ENCODE peak calls at places on chromosomes 7 and 10, in seven cellular contexts. R is left cardiac atrium, T is NAMALWA, Q is uterus, W is NCI-H510A, C is KBM-7, Z is myocyte. B is an unnamed sample.
A peak's percentile ranks its signal among the peaks of the same experiment; 100 is the strongest.

GRCh38 chr10:124701881-124702656 is 42.1 kb downstream of the FAM53B start:
- DNase-seq in R (peak; percentile 76), T (no peak), Q (peak; percentile 83), W (no peak), C (no peak), Z (no peak), B (no peak)

GRCh38 chr10:91378061-91378460 is 32.1 kb upstream of the HECTD2 start:
- DNase-seq in R (no peak), T (peak; percentile 9), Q (no peak), W (no peak), C (peak; percentile 37), Z (no peak), B (no peak)

GRCh38 chr7:107842213-107842612 is 39.2 kb upstream of the SLC26A3 start:
- DNase-seq in R (no peak), T (no peak), Q (no peak), W (no peak), C (no peak), Z (no peak), B (no peak)

GRCh38 chr10:85168287-85168686 is 839.9 kb downstream of the CCSER2 start:
- DNase-seq in R (no peak), T (no peak), Q (no peak), W (no peak), C (no peak), Z (no peak), B (no peak)

GRCh38 chr10:71218046-71218832 is 5.9 kb downstream of the UNC5B start:
- DNase-seq in R (peak; percentile 68), T (no peak), Q (peak; percentile 23), W (no peak), C (no peak), Z (no peak), B (no peak)

GRCh38 chr7:118185163-118185860 is 1.3 kb downstream of the LSM8 start:
- DNase-seq in R (no peak), T (peak; percentile 23), Q (no peak), W (no peak), C (no peak), Z (no peak), B (no peak)

GRCh38 chr7:137771679-137772078 is 75.1 kb downstream of the DGKI start:
- DNase-seq in R (no peak), T (no peak), Q (no peak), W (no peak), C (no peak), Z (peak; percentile 77), B (no peak)

GRCh38 chr7:55546826-55547225 is 25.5 kb downstream of the VOPP1 start:
- DNase-seq in R (peak; percentile 74), T (no peak), Q (peak; percentile 39), W (no peak), C (no peak), Z (peak; percentile 99), B (peak; percentile 78)

GRCh38 chr7:100719523-100720319 is 547 bp upstream of the EPO start:
- DNase-seq in R (no peak), T (no peak), Q (no peak), W (no peak), C (peak; percentile 31), Z (peak; percentile 68), B (no peak)

GRCh38 chr7:79410345-79410744 is 43.1 kb downstream of the MAGI2 start:
- DNase-seq in R (no peak), T (no peak), Q (no peak), W (no peak), C (no peak), Z (no peak), B (no peak)

GRCh38 chr10:79320785-79321493 is 26.3 kb upstream of the PPIF start:
- DNase-seq in R (peak; percentile 15), T (no peak), Q (no peak), W (no peak), C (no peak), Z (peak; percentile 66), B (no peak)

GRCh38 chr7:98119257-98119918 is 12.7 kb downstream of the LMTK2 start:
- DNase-seq in R (no peak), T (no peak), Q (no peak), W (no peak), C (no peak), Z (no peak), B (peak; percentile 46)

GRCh38 chr10:117312430-117312829 is 62.8 kb downstream of the PDZD8 start:
- DNase-seq in R (no peak), T (no peak), Q (no peak), W (no peak), C (no peak), Z (no peak), B (no peak)

GRCh38 chr10:17147884-17148494 is 18.4 kb upstream of the CUBN start:
- DNase-seq in R (no peak), T (no peak), Q (no peak), W (no peak), C (no peak), Z (no peak), B (no peak)

GRCh38 chr7:91880016-91880412 is 488 bp downstream of the MTERF1 start:
- DNase-seq in R (no peak), T (no peak), Q (no peak), W (no peak), C (no peak), Z (no peak), B (no peak)

GRCh38 chr7:19589436-19589835 is 119.4 kb downstream of the POLR1F start:
- DNase-seq in R (no peak), T (no peak), Q (no peak), W (no peak), C (no peak), Z (no peak), B (no peak)

GRCh38 chr10:108204528-108205313 is 1040.2 kb upstream of the SORCS1 start:
- DNase-seq in R (no peak), T (peak; percentile 59), Q (no peak), W (no peak), C (peak; percentile 24), Z (no peak), B (no peak)

GRCh38 chr7:101402081-101402779 is 39.6 kb downstream of the COL26A1 start:
- DNase-seq in R (no peak), T (no peak), Q (no peak), W (no peak), C (no peak), Z (peak; percentile 31), B (no peak)

GRCh38 chr10:99395750-99396445 is 34.5 kb downstream of the GOT1 start:
- DNase-seq in R (no peak), T (no peak), Q (no peak), W (peak; percentile 84), C (peak; percentile 56), Z (peak; percentile 91), B (no peak)

GRCh38 chr7:137169282-137169698 is 174.2 kb downstream of the PTN start:
- DNase-seq in R (peak; percentile 60), T (peak; percentile 32), Q (peak; percentile 59), W (peak; percentile 21), C (peak; percentile 18), Z (peak; percentile 99), B (peak; percentile 33)

GRCh38 chr10:132690821-132691610 is 94.9 kb downstream of the NKX6-2 start:
- DNase-seq in R (peak; percentile 17), T (no peak), Q (no peak), W (no peak), C (no peak), Z (no peak), B (peak; percentile 68)

GRCh38 chr7:117212969-117213877 is 109.6 kb downstream of the WNT2 start:
- DNase-seq in R (peak; percentile 60), T (peak; percentile 78), Q (peak; percentile 37), W (no peak), C (peak; percentile 70), Z (peak; percentile 78), B (no peak)